ENCODE peak calls at places on chromosomes 1 and 21, in ten cellular contexts. K is activated naive CD8-positive, alpha-beta T cell treated with anti-CD3 and anti-CD28 coated beads, Interleukin-2, amount 10 ng/mL, durations not matched to agents 7 days and 5 days; G is neural progenitor cell; F is brain microvascular endothelial cell; R is EL; X is lower lobe of right lung; E is glutamatergic neuron; U is HEK293T; W is hepatocyte; D is A172. T is an unnamed sample.

GRCh38 chr1:224739303-224739996 is 123.3 kb downstream of the CNIH3 start:
- DNase-seq in E (no peak), W (no peak), K (no peak), X (no peak), U (no peak), F (no peak), R (no peak), D (no peak), G (no peak), T (no peak)

GRCh38 chr1:92299477-92300125 is 742 bp downstream of the RPAP2 start:
- DNase-seq in D (no peak), G (no peak), W (peak), K (no peak), U (no peak), F (no peak), R (no peak), X (no peak), E (no peak), T (no peak)

GRCh38 chr21:41186763-41187536 is 19.0 kb downstream of the BACE2 start:
- DNase-seq in K (no peak), G (no peak), X (no peak), F (no peak), W (peak), D (no peak), E (no peak), U (no peak), R (no peak), T (no peak)

GRCh38 chr1:15937706-15938168 is 38.2 kb downstream of the ZBTB17 start:
- DNase-seq in X (no peak), D (peak), G (no peak), K (no peak), E (no peak), U (no peak), R (peak), F (no peak), W (no peak), T (no peak)

GRCh38 chr1:229693124-229693523 is 67.1 kb downstream of the URB2 start:
- DNase-seq in K (no peak), F (no peak), U (peak), E (peak), W (no peak), R (no peak), D (no peak), X (no peak), G (no peak), T (no peak)

GRCh38 chr1:211610779-211611556 is 32.0 kb upstream of the SLC30A1 start:
- DNase-seq in F (no peak), W (no peak), R (no peak), X (no peak), G (no peak), E (no peak), U (no peak), K (no peak), D (peak), T (peak)

GRCh38 chr1:118739421-118739930 is 248.7 kb downstream of the TBX15 start:
- DNase-seq in W (no peak), F (peak), U (no peak), X (no peak), G (peak), D (no peak), R (no peak), K (no peak), E (no peak), T (no peak)

GRCh38 chr1:46041974-46042373 is 90.5 kb downstream of the PIK3R3 start:
- DNase-seq in X (no peak), D (no peak), U (no peak), G (no peak), K (no peak), F (no peak), E (no peak), W (no peak), R (no peak), T (peak)

GRCh38 chr21:39842741-39843146 is 24.5 kb upstream of the PCP4 start:
- DNase-seq in D (no peak), W (peak), X (no peak), F (no peak), U (no peak), K (no peak), E (no peak), G (no peak), R (no peak), T (no peak)

GRCh38 chr21:41895643-41896493 is 16.7 kb upstream of the PRDM15 start:
- DNase-seq in G (no peak), U (no peak), K (peak), D (no peak), X (no peak), E (no peak), W (no peak), R (no peak), F (peak), T (no peak)

GRCh38 chr1:29236743-29236992 is 346 bp downstream of the PTPRU start:
- DNase-seq in D (no peak), K (no peak), R (peak), X (peak), G (no peak), U (no peak), E (no peak), F (peak), W (no peak), T (no peak)

GRCh38 chr1:25086518-25087079 is 145.7 kb downstream of the SYF2 start:
- DNase-seq in D (no peak), W (no peak), G (no peak), K (no peak), U (no peak), F (no peak), E (no peak), X (no peak), R (no peak), T (no peak)

GRCh38 chr1:72485786-72486185 is 203.4 kb upstream of the NEGR1 start:
- DNase-seq in F (no peak), D (no peak), G (no peak), K (no peak), R (peak), U (no peak), X (no peak), E (no peak), W (peak), T (peak)

GRCh38 chr1:89659322-89660061 is 26.6 kb downstream of the LRRC8C start:
- DNase-seq in X (no peak), U (no peak), K (no peak), D (no peak), W (no peak), E (no peak), F (no peak), G (no peak), R (no peak), T (no peak)

GRCh38 chr1:92030701-92031107 is 919 bp downstream of the EPHX4 start:
- DNase-seq in U (peak), F (no peak), E (no peak), D (peak), K (no peak), G (peak), R (peak), X (no peak), W (peak), T (no peak)

T was measured in GM03348.